ENCODE peak calls at places on chromosome X, in five cellular contexts. R is cardiac muscle cell; Q is ELR; J is NCI-H187; T is stimulated activated CD8-positive, alpha-beta memory T cell treated with anti-CD3 and anti-CD28 coated beads, Interleukin-7, amount 100 ng/mL, for 24 hours. Z is an unnamed sample.

GRCh38 chrX:71622347-71623104 is 4.2 kb upstream of the CXCR3 start:
- DNase-seq in R (peak), T (no peak), J (no peak), Q (peak), Z (peak)

GRCh38 chrX:154526901-154527675 is 11.1 kb upstream of the FAM3A start:
- DNase-seq in J (peak), Q (peak), R (peak), T (peak), Z (peak)

GRCh38 chrX:85244411-85245210 is 820 bp downstream of the ZNF711 start:
- DNase-seq in Q (no peak), T (no peak), J (no peak), R (peak), Z (peak)

GRCh38 chrX:39946822-39947221 is 150.9 kb downstream of the BCOR start:
- DNase-seq in J (no peak), Q (peak), T (no peak), R (peak), Z (no peak)

GRCh38 chrX:105698386-105698785 is 124.0 kb upstream of the NRK start:
- DNase-seq in T (no peak), J (no peak), R (no peak), Q (no peak), Z (no peak)

GRCh38 chrX:124217289-124218251 is 114.9 kb upstream of the TEX13D start:
- DNase-seq in J (peak), T (no peak), Q (peak), R (peak), Z (peak)

GRCh38 chrX:20218809-20219505 is 47.8 kb downstream of the RPS6KA3 start:
- DNase-seq in R (peak), J (no peak), Q (no peak), T (no peak), Z (no peak)

GRCh38 chrX:53262918-53263394 is 18.4 kb downstream of the IQSEC2 start:
- DNase-seq in Q (peak), R (peak), J (no peak), T (no peak), Z (peak)

GRCh38 chrX:15269618-15270521 is at the start of gene ASB9:
- DNase-seq in Q (peak), J (no peak), R (peak), T (no peak), Z (peak)

GRCh38 chrX:13380230-13380629 is 60.4 kb upstream of the ATXN3L start:
- DNase-seq in J (no peak), T (no peak), R (peak), Q (peak), Z (no peak)

GRCh38 chrX:153735274-153735673 is 10.6 kb downstream of the ABCD1 start:
- DNase-seq in T (no peak), Q (peak), R (no peak), J (no peak), Z (peak)

GRCh38 chrX:103063191-103063845 is 653 bp downstream of the BEX1 start:
- DNase-seq in J (no peak), T (no peak), R (peak), Q (peak), Z (peak)

GRCh38 chrX:5681159-5681558 is 547.5 kb downstream of the NLGN4X start:
- DNase-seq in J (no peak), Q (peak), T (no peak), R (no peak), Z (no peak)

GRCh38 chrX:110691446-110691845 is 104.2 kb downstream of the CHRDL1 start:
- DNase-seq in R (no peak), T (no peak), Q (peak), J (no peak), Z (no peak)

GRCh38 chrX:88863726-88864125 is 116.7 kb downstream of the CPXCR1 start:
- DNase-seq in Q (no peak), R (no peak), T (no peak), J (no peak), Z (no peak)

GRCh38 chrX:58025979-58026378 is 115.7 kb upstream of the ZXDA start:
- DNase-seq in R (peak), J (no peak), Q (peak), T (no peak), Z (peak)

GRCh38 chrX:69501433-69501832 is 2.7 kb upstream of the NALF2 start:
- DNase-seq in J (no peak), Q (no peak), R (peak), T (no peak), Z (no peak)

GRCh38 chrX:24415921-24416320 is 49.2 kb upstream of the PDK3 start:
- DNase-seq in R (no peak), J (no peak), T (no peak), Q (no peak), Z (no peak)

GRCh38 chrX:31440546-31440945 is 368.7 kb upstream of the FTHL17 start:
- DNase-seq in T (no peak), Q (no peak), J (no peak), R (no peak), Z (no peak)

GRCh38 chrX:63673896-63674295 is 111.1 kb downstream of the ARHGEF9 start:
- DNase-seq in R (no peak), J (no peak), Q (no peak), T (no peak), Z (no peak)

GRCh38 chrX:151722241-151722846 is 6.5 kb downstream of the FATE1 start:
- DNase-seq in Q (peak), T (no peak), J (peak), R (peak), Z (no peak)

GRCh38 chrX:79259073-79259689 is 108.0 kb downstream of the ITM2A start:
- DNase-seq in Q (no peak), J (no peak), R (peak), T (no peak), Z (peak)

GRCh38 chrX:100673397-100673953 is 29.5 kb downstream of the SRPX2 start:
- DNase-seq in Q (peak), R (peak), T (no peak), J (no peak), Z (no peak)

GRCh38 chrX:153993079-153993478 is 20.5 kb downstream of the TMEM187 start:
- DNase-seq in T (no peak), R (no peak), Q (no peak), J (no peak), Z (no peak)

GRCh38 chrX:55450259-55450658 is 1.7 kb upstream of the MAGEH1 start:
- DNase-seq in J (no peak), R (peak), T (no peak), Q (peak), Z (no peak)

Z was measured in activated CD8-positive, alpha-beta T cell treated with anti-CD3 and anti-CD28 coated beads for 36 hours.